ENCODE peak calls at places on chromosome X, in four cellular contexts. One of them, this sample, is unnamed.

GRCh38 chrX:13681595-13681994 is 7.3 kb upstream of the RAB9A start:
- DNase-seq in GM12878: no peak
- DNase-seq in HepG2: no peak
- DNase-seq in H1: no peak
- DNase-seq in this sample: no peak

GRCh38 chrX:103464071-103464773 is 55.1 kb downstream of the RAB40A start:
- DNase-seq in H1: no peak
- DNase-seq in GM12878: no peak
- DNase-seq in HepG2: peak
- DNase-seq in this sample: no peak

GRCh38 chrX:110171442-110171841 is 146.4 kb downstream of the AMMECR1 start:
- DNase-seq in H1: no peak
- DNase-seq in GM12878: no peak
- DNase-seq in HepG2: no peak
- DNase-seq in this sample: no peak

GRCh38 chrX:67892391-67892790 is 348.6 kb downstream of the AR start:
- DNase-seq in H1: no peak
- DNase-seq in GM12878: no peak
- DNase-seq in HepG2: no peak
- DNase-seq in this sample: no peak

GRCh38 chrX:129019412-129019811 is 503.9 kb downstream of the SMARCA1 start:
- DNase-seq in H1: no peak
- DNase-seq in HepG2: no peak
- DNase-seq in GM12878: no peak
- DNase-seq in this sample: no peak

GRCh38 chrX:17411189-17411588 is 36.2 kb downstream of the NHS start:
- DNase-seq in HepG2: no peak
- DNase-seq in H1: no peak
- DNase-seq in GM12878: no peak
- DNase-seq in this sample: no peak

GRCh38 chrX:40440841-40441240 is 139.9 kb upstream of the ATP6AP2 start:
- DNase-seq in HepG2: no peak
- DNase-seq in GM12878: no peak
- DNase-seq in H1: no peak
- DNase-seq in this sample: no peak

GRCh38 chrX:129769467-129770154 is 10.1 kb upstream of the SASH3 start:
- DNase-seq in H1: no peak
- DNase-seq in HepG2: no peak
- DNase-seq in GM12878: peak
- DNase-seq in this sample: no peak

GRCh38 chrX:123749643-123750042 is 16.8 kb upstream of the THOC2 start:
- DNase-seq in GM12878: no peak
- DNase-seq in HepG2: no peak
- DNase-seq in H1: no peak
- DNase-seq in this sample: no peak

GRCh38 chrX:63751481-63751880 is 33.5 kb downstream of the ARHGEF9 start:
- DNase-seq in GM12878: no peak
- DNase-seq in H1: no peak
- DNase-seq in HepG2: no peak
- DNase-seq in this sample: no peak

GRCh38 chrX:71067727-71068051 is 445 bp downstream of the SNX12 start:
- DNase-seq in GM12878: no peak
- DNase-seq in HepG2: no peak
- DNase-seq in H1: no peak
- DNase-seq in this sample: peak

GRCh38 chrX:104315555-104315954 is 60.8 kb upstream of the ESX1 start:
- DNase-seq in GM12878: no peak
- DNase-seq in HepG2: no peak
- DNase-seq in H1: no peak
- DNase-seq in this sample: no peak

GRCh38 chrX:135543924-135544323 is 23.5 kb downstream of the INTS6L start:
- DNase-seq in HepG2: no peak
- DNase-seq in GM12878: no peak
- DNase-seq in H1: no peak
- DNase-seq in this sample: no peak

GRCh38 chrX:48782795-48783194 is 3.6 kb upstream of the GATA1 start:
- DNase-seq in HepG2: no peak
- DNase-seq in H1: no peak
- DNase-seq in GM12878: no peak
- DNase-seq in this sample: no peak

GRCh38 chrX:138058931-138059330 is 493.0 kb downstream of the ZIC3 start:
- DNase-seq in GM12878: no peak
- DNase-seq in HepG2: no peak
- DNase-seq in H1: no peak
- DNase-seq in this sample: no peak

GRCh38 chrX:9072281-9072680 is 38.4 kb upstream of the FAM9B start:
- DNase-seq in GM12878: no peak
- DNase-seq in HepG2: no peak
- DNase-seq in H1: no peak
- DNase-seq in this sample: no peak

GRCh38 chrX:136268051-136269048 is 17.1 kb upstream of the MAP7D3 start:
- DNase-seq in HepG2: peak
- DNase-seq in GM12878: no peak
- DNase-seq in H1: no peak
- DNase-seq in this sample: no peak

GRCh38 chrX:95728446-95728845 is 956.2 kb upstream of the DIAPH2 start:
- DNase-seq in HepG2: no peak
- DNase-seq in H1: no peak
- DNase-seq in GM12878: no peak
- DNase-seq in this sample: no peak

GRCh38 chrX:27889878-27890277 is 82.1 kb downstream of the MAGEB10 start:
- DNase-seq in HepG2: no peak
- DNase-seq in GM12878: no peak
- DNase-seq in H1: no peak
- DNase-seq in this sample: no peak

GRCh38 chrX:106973433-106974149 is 26.4 kb downstream of the MORC4 start:
- DNase-seq in HepG2: peak
- DNase-seq in GM12878: no peak
- DNase-seq in H1: no peak
- DNase-seq in this sample: no peak

GRCh38 chrX:37796302-37796701 is 16.4 kb downstream of the CYBB start:
- DNase-seq in HepG2: no peak
- DNase-seq in H1: no peak
- DNase-seq in GM12878: no peak
- DNase-seq in this sample: no peak
- TF ChIP-seq SUZ12 in HepG2: no peak
- TF ChIP-seq SUZ12 in H1: no peak
- TF ChIP-seq SUZ12 in GM12878: no peak
- TF ChIP-seq SUZ12 in this sample: no peak

DNA sequence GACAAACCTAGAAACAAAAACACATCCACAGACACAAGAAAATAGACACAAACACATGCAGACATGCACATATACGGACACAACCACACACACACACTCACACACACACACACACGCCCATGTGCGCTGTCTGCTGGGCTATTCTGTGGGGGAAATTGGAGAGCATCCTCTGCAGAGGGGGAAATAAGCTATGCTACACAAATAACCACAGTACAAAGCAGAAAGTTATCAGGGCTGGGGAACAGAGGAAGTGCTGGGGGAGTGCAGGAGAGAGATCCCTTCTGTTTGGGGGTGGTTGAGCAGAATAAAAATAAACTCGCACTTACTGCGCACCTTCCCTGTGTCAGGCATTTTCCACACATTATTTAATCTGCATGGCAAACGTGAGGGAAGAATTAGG is 19.8 kb downstream of the IQSEC2 start:
- DNase-seq in GM12878: no peak
- DNase-seq in HepG2: no peak
- DNase-seq in H1: no peak
- DNase-seq in this sample: no peak
- H3K9ac ChIP-seq in GM12878: no peak
- H3K9ac ChIP-seq in HepG2: no peak
- H3K9ac ChIP-seq in H1: no peak
- H3K9ac ChIP-seq in this sample: no peak

GRCh38 chrX:7771788-7772438 is 71.1 kb upstream of the VCX start:
- DNase-seq in GM12878: no peak
- DNase-seq in HepG2: peak
- DNase-seq in H1: no peak
- DNase-seq in this sample: no peak
- TF ChIP-seq SUZ12 in GM12878: no peak
- TF ChIP-seq SUZ12 in HepG2: no peak
- TF ChIP-seq SUZ12 in H1: no peak
- TF ChIP-seq SUZ12 in this sample: no peak

GRCh38 chrX:19888419-19888879 is 1.0 kb upstream of the SH3KBP1 start:
- DNase-seq in HepG2: peak
- DNase-seq in GM12878: no peak
- DNase-seq in H1: no peak
- DNase-seq in this sample: peak

GRCh38 chrX:19885732-19886131 is 1.7 kb downstream of the SH3KBP1 start:
- DNase-seq in H1: no peak
- DNase-seq in HepG2: no peak
- DNase-seq in GM12878: no peak
- DNase-seq in this sample: no peak

GRCh38 chrX:19883878-19884277 is 3.5 kb downstream of the SH3KBP1 start:
- DNase-seq in GM12878: peak
- DNase-seq in HepG2: no peak
- DNase-seq in H1: no peak
- DNase-seq in this sample: no peak

GRCh38 chrX:19886888-19887531 is 390 bp downstream of the SH3KBP1 start:
- DNase-seq in GM12878: no peak
- DNase-seq in H1: no peak
- DNase-seq in HepG2: no peak
- DNase-seq in this sample: no peak

DNA sequence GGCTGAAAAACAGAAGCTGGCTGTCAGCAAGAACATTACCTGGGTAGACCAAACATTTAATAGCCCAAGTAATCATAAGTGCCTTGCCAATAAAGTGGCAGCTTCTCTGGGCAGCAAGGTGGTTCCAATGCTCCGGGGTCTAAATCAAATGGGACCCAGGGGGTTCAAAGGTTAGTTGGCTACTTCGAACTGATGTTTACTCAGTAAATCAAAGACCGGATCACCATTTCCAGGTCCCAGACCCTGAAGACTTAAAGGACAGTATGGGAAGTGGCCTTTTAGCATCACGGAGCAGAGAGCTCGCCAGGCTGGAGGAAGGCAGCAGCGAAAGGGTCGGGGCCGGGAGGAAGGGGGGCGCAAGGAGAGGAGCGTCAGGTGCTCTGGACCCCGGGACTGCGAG is 1.0 kb downstream of the SH3KBP1 start:
- DNase-seq in GM12878: no peak
- DNase-seq in H1: no peak
- DNase-seq in HepG2: peak
- DNase-seq in this sample: no peak
- H3K9ac ChIP-seq in GM12878: peak
- H3K9ac ChIP-seq in H1: no peak
- H3K9ac ChIP-seq in HepG2: peak
- H3K9ac ChIP-seq in this sample: peak

GRCh38 chrX:131675596-131676194 is 131.8 kb downstream of the OR13H1 start:
- DNase-seq in GM12878: no peak
- DNase-seq in H1: no peak
- DNase-seq in HepG2: peak
- DNase-seq in this sample: no peak
- TF ChIP-seq SUZ12 in GM12878: no peak
- TF ChIP-seq SUZ12 in H1: no peak
- TF ChIP-seq SUZ12 in HepG2: no peak
- TF ChIP-seq SUZ12 in this sample: no peak

GRCh38 chrX:132489256-132490085 is 633 bp upstream of the MBNL3 start:
- DNase-seq in GM12878: no peak
- DNase-seq in HepG2: no peak
- DNase-seq in H1: no peak
- DNase-seq in this sample: no peak

GRCh38 chrX:132488819-132489255 is at the start of gene MBNL3:
- DNase-seq in H1: no peak
- DNase-seq in GM12878: no peak
- DNase-seq in HepG2: peak
- DNase-seq in this sample: no peak

GRCh38 chrX:132493095-132493494 is 4.3 kb upstream of the MBNL3 start:
- DNase-seq in H1: no peak
- DNase-seq in HepG2: peak
- DNase-seq in GM12878: no peak
- DNase-seq in this sample: no peak

GRCh38 chrX:132490086-132490419 is 1.2 kb upstream of the MBNL3 start:
- DNase-seq in GM12878: no peak
- DNase-seq in H1: no peak
- DNase-seq in HepG2: peak
- DNase-seq in this sample: no peak

GRCh38 chrX:132491191-132491590 is 2.4 kb upstream of the MBNL3 start:
- DNase-seq in GM12878: no peak
- DNase-seq in HepG2: peak
- DNase-seq in H1: no peak
- DNase-seq in this sample: no peak
- H3K9ac ChIP-seq in GM12878: no peak
- H3K9ac ChIP-seq in HepG2: peak
- H3K9ac ChIP-seq in H1: no peak
- H3K9ac ChIP-seq in this sample: no peak

DNA sequence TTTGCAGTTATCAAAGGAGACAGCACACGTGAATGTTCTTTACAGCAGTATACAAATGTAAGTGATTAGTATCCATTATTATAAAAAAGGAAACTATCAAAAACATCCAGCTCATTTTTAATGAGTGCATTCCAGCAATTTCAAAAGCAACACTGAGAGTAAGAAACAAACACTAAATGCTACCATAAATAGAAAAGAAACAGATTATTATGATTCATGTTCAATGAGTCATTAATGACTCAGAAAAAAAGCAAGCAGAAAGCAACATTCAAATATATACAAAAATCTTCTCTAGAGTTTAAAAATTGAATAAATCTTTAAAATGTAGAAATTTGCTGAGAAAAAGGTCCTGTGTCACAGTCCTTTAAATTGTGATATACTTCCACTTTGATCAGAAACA is 346.5 kb upstream of the FMR1 start:
- DNase-seq in HepG2: no peak
- DNase-seq in H1: no peak
- DNase-seq in GM12878: no peak
- DNase-seq in this sample: no peak
- TF ChIP-seq SUZ12 in HepG2: no peak
- TF ChIP-seq SUZ12 in H1: no peak
- TF ChIP-seq SUZ12 in GM12878: no peak
- TF ChIP-seq SUZ12 in this sample: no peak

DNA sequence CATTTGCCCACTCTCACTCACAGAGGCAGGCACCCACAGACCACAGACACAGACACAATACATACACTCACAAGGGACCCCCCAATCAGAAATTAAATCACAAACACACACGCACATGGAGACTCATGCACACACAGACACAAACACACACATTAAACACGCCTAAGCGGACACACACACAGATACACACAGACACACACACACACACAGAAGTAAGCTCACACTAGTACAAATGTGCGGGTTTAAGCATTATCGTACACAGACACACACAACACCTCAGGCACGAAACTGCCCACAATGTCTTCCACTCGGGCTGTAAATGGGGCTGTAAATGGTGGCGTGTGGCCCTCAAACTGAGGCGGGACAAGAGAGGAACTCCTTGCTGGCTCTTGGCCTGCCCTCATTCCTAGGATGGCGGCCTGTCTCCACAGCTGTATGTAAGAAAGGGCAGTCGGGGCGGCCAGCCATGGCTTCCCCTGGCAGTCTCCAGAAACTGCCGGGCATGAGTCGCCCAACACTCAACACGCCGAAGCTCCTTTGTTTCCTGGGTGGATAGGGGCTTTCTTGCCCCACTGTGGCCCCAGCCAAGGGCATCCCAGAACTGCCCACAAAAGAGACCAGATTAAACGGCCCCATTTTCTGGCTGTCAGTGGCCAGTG is 53.9 kb downstream of the NBDY start:
- DNase-seq in GM12878: no peak
- DNase-seq in HepG2: no peak
- DNase-seq in H1: no peak
- DNase-seq in this sample: no peak
- H3K9ac ChIP-seq in GM12878: peak
- H3K9ac ChIP-seq in HepG2: no peak
- H3K9ac ChIP-seq in H1: no peak
- H3K9ac ChIP-seq in this sample: no peak